ENCODE peak calls at places on chromosome 2, in ten cellular contexts. F is Right ventricle myocardium superior; H is activated naive CD8-positive, alpha-beta T cell treated with anti-CD3 and anti-CD28 coated beads, Interleukin-2, amount 50 U/mL, for 16 hours; W is activated T-cell treated with anti-CD3 and anti-CD28 coated beads for 48 hours; C is stimulated activated CD8-positive, alpha-beta memory T cell treated with anti-CD3 and anti-CD28 coated beads, Interleukin-4, amount 100 ng/mL, for 1 hour; R is NT2/D1; B is NCI-H774; T is HFFc6; P is Peyer's patch; J is ascending aorta. X is an unnamed sample.

GRCh38 chr2:159968282-159968900 is 94.0 kb downstream of the PLA2R1 start:
- DNase-seq in F (no peak), H (no peak), W (no peak), C (no peak), R (peak), B (peak), T (peak), P (no peak), J (no peak), X (peak)

GRCh38 chr2:108927936-108928659 is 60.9 kb downstream of the EDAR start:
- DNase-seq in F (no peak), H (no peak), W (peak), C (no peak), R (peak), B (no peak), T (peak), P (peak), J (no peak), X (peak)

GRCh38 chr2:176445831-176446433 is 176.7 kb downstream of the MTX2 start:
- DNase-seq in F (no peak), H (no peak), W (no peak), C (no peak), R (no peak), B (peak), T (peak), P (no peak), J (no peak), X (no peak)

GRCh38 chr2:8604262-8604661 is 77.6 kb upstream of the ID2 start:
- DNase-seq in F (no peak), H (no peak), W (no peak), C (no peak), R (no peak), B (no peak), T (no peak), P (no peak), J (no peak), X (no peak)

GRCh38 chr2:95043300-95043786 is 17.8 kb downstream of the MAL start:
- DNase-seq in F (peak), H (no peak), W (no peak), C (no peak), R (no peak), B (peak), T (peak), P (peak), J (peak), X (no peak)

GRCh38 chr2:61887684-61888303 is 662 bp downstream of the CCT4 start:
- DNase-seq in F (no peak), H (no peak), W (no peak), C (no peak), R (no peak), B (no peak), T (peak), P (no peak), J (no peak), X (peak)

GRCh38 chr2:120861191-120861575 is 125.5 kb downstream of the GLI2 start:
- DNase-seq in F (no peak), H (no peak), W (no peak), C (no peak), R (no peak), B (no peak), T (no peak), P (peak), J (no peak), X (no peak)

GRCh38 chr2:241797441-241798080 is 11.4 kb upstream of the NEU4 start:
- DNase-seq in F (peak), H (no peak), W (no peak), C (no peak), R (no peak), B (no peak), T (no peak), P (peak), J (peak), X (no peak)